ENCODE peak calls at places on chromosomes 1 and 21, in ten cellular contexts. R is BE2C, M is progenitor cell of endocrine pancreas, T is activated T-cell treated with anti-CD3 and anti-CD28 coated beads for 1 hour, W is non-pigmented ciliary epithelial cell, I is A549, P is HFFc6, K is left colon, B is kidney glomerular epithelial cell, G is pons. O is an unnamed sample.

GRCh38 chr1:215566556-215567490 is at the start of gene KCTD3:
- DNase-seq in M (peak), G (peak), W (no peak), I (peak), R (peak), T (peak), B (peak), K (peak), P (peak), O (peak)

GRCh38 chr1:226158457-226158856 is 28.1 kb downstream of the ACBD3 start:
- DNase-seq in G (no peak), W (no peak), B (no peak), R (no peak), T (no peak), M (no peak), K (no peak), I (no peak), P (no peak), O (no peak)

GRCh38 chr1:234554478-234555311 is 55.3 kb downstream of the IRF2BP2 start:
- DNase-seq in R (peak), T (no peak), K (no peak), B (no peak), G (no peak), I (no peak), P (no peak), M (no peak), W (no peak), O (peak)

GRCh38 chr21:44513389-44514217 is 26.4 kb downstream of the KRTAP10-1 start:
- DNase-seq in T (no peak), W (no peak), R (no peak), G (no peak), K (no peak), B (no peak), M (no peak), P (no peak), I (no peak), O (no peak)

GRCh38 chr1:26034504-26035202 is 11.3 kb downstream of the SLC30A2 start:
- DNase-seq in M (no peak), K (no peak), T (no peak), P (no peak), G (no peak), R (no peak), W (no peak), I (no peak), B (no peak), O (peak)

GRCh38 chr1:232891116-232891515 is 59.3 kb upstream of the NTPCR start:
- DNase-seq in G (no peak), B (peak), T (no peak), M (no peak), W (peak), P (no peak), R (no peak), K (no peak), I (no peak), O (no peak)

GRCh38 chr21:36077758-36078157 is 7.9 kb downstream of the CBR1 start:
- DNase-seq in M (no peak), G (no peak), P (no peak), I (no peak), B (no peak), T (no peak), K (no peak), W (no peak), R (no peak), O (no peak)

GRCh38 chr21:38384246-38384576 is 114.1 kb downstream of the ERG start:
- DNase-seq in R (no peak), I (no peak), K (no peak), W (no peak), T (no peak), P (no peak), M (no peak), G (no peak), B (no peak), O (no peak)

GRCh38 chr1:161885013-161885412 is 118.9 kb downstream of the ATF6 start:
- DNase-seq in R (no peak), B (peak), I (peak), W (peak), G (no peak), M (no peak), K (no peak), P (peak), T (no peak), O (peak)

GRCh38 chr1:84156210-84156621 is 12.1 kb downstream of the PRKACB start:
- DNase-seq in R (no peak), B (peak), I (peak), M (no peak), G (no peak), T (no peak), K (no peak), P (peak), W (peak), O (no peak)

GRCh38 chr1:213041443-213041842 is 9.6 kb upstream of the RPS6KC1 start:
- DNase-seq in B (no peak), R (no peak), G (no peak), M (no peak), T (no peak), P (peak), I (no peak), K (no peak), W (peak), O (no peak)

GRCh38 chr1:182242641-182243040 is 148.9 kb downstream of the GLUL start:
- DNase-seq in M (no peak), R (no peak), B (no peak), G (no peak), T (no peak), W (no peak), I (no peak), P (no peak), K (no peak), O (no peak)

GRCh38 chr1:204366759-204367158 is 7.0 kb upstream of the PLEKHA6 start:
- DNase-seq in T (no peak), M (no peak), G (no peak), W (no peak), K (no peak), B (no peak), I (peak), P (no peak), R (peak), O (peak)

GRCh38 chr21:43688906-43689305 is 29.5 kb downstream of the RRP1B start:
- DNase-seq in W (no peak), P (no peak), R (no peak), T (no peak), K (no peak), M (no peak), B (no peak), G (no peak), I (no peak), O (no peak)

GRCh38 chr1:149849246-149849946 is 50.0 kb upstream of the BOLA1 start:
- DNase-seq in B (no peak), I (no peak), G (peak), K (no peak), P (no peak), W (no peak), M (no peak), T (no peak), R (no peak), O (no peak)

GRCh38 chr1:33866286-33866685 is 2.4 kb downstream of the HMGB4 start:
- DNase-seq in P (no peak), G (no peak), M (no peak), I (no peak), R (no peak), B (peak), W (no peak), K (no peak), T (no peak), O (no peak)

GRCh38 chr1:183039985-183040447 is 16.8 kb downstream of the LAMC1 start:
- DNase-seq in P (peak), G (no peak), I (no peak), K (no peak), M (no peak), T (no peak), R (no peak), B (peak), W (peak), O (no peak)

GRCh38 chr1:24341260-24341659 is 22.1 kb downstream of the GRHL3 start:
- DNase-seq in I (no peak), K (no peak), T (no peak), R (peak), B (no peak), P (no peak), W (no peak), G (no peak), M (no peak), O (no peak)

GRCh38 chr1:15337656-15338402 is 71.9 kb upstream of the EFHD2 start:
- DNase-seq in M (no peak), P (peak), R (no peak), G (no peak), I (no peak), T (no peak), B (no peak), W (peak), K (no peak), O (no peak)

GRCh38 chr1:24903955-24904730 is 25.9 kb downstream of the RUNX3 start:
- DNase-seq in T (no peak), G (no peak), M (no peak), I (no peak), R (no peak), P (no peak), B (no peak), W (no peak), K (peak), O (no peak)

GRCh38 chr1:10283318-10283984 is 73.1 kb downstream of the KIF1B start:
- DNase-seq in P (no peak), W (no peak), I (no peak), R (peak), K (no peak), T (no peak), M (no peak), B (no peak), G (no peak), O (no peak)

GRCh38 chr1:43651188-43651587 is 1.2 kb downstream of the KDM4A start:
- DNase-seq in R (no peak), P (no peak), I (no peak), G (no peak), K (no peak), T (no peak), M (no peak), B (no peak), W (no peak), O (no peak)

GRCh38 chr1:60970081-60970509 is 112.3 kb upstream of the NFIA start:
- DNase-seq in G (peak), R (no peak), K (no peak), T (no peak), W (no peak), B (peak), P (peak), I (peak), M (no peak), O (peak)

GRCh38 chr1:54277451-54278355 is 77.7 kb downstream of the MRPL37 start:
- DNase-seq in T (no peak), I (no peak), P (no peak), G (no peak), B (no peak), W (no peak), K (peak), M (no peak), R (no peak), O (no peak)